ENCODE peak calls at places on chromosomes 16 and 17, in nine cellular contexts. One of them, this sample, is unnamed.

GRCh38 chr17:2776589-2777241 is 19.5 kb upstream of the RAP1GAP2 start:
- DNase-seq in astrocyte of the spinal cord: no peak
- DNase-seq in stomach: no peak
- DNase-seq in kidney: no peak
- DNase-seq in Caco-2: peak
- DNase-seq in uterus: no peak
- DNase-seq in neural progenitor cell: peak
- DNase-seq in AG04450: no peak
- DNase-seq in thoracic aorta: no peak
- DNase-seq in this sample: no peak

GRCh38 chr16:75774197-75774596 is 47.9 kb upstream of the CPHXL start:
- DNase-seq in astrocyte of the spinal cord: no peak
- DNase-seq in stomach: no peak
- DNase-seq in kidney: no peak
- DNase-seq in Caco-2: no peak
- DNase-seq in uterus: no peak
- DNase-seq in neural progenitor cell: no peak
- DNase-seq in AG04450: no peak
- DNase-seq in thoracic aorta: no peak
- DNase-seq in this sample: no peak

GRCh38 chr16:56332464-56333079 is 92.8 kb downstream of the AMFR start:
- DNase-seq in astrocyte of the spinal cord: peak
- DNase-seq in stomach: peak
- DNase-seq in kidney: peak
- DNase-seq in Caco-2: peak
- DNase-seq in uterus: peak
- DNase-seq in neural progenitor cell: peak
- DNase-seq in AG04450: no peak
- DNase-seq in thoracic aorta: no peak
- DNase-seq in this sample: no peak

GRCh38 chr17:164536-165235 is 16.8 kb downstream of the DOC2B start:
- DNase-seq in astrocyte of the spinal cord: peak
- DNase-seq in stomach: peak
- DNase-seq in kidney: no peak
- DNase-seq in Caco-2: peak
- DNase-seq in uterus: peak
- DNase-seq in neural progenitor cell: peak
- DNase-seq in AG04450: peak
- DNase-seq in thoracic aorta: no peak
- DNase-seq in this sample: no peak

GRCh38 chr17:32558328-32558955 is 71.6 kb downstream of the CDK5R1 start:
- DNase-seq in astrocyte of the spinal cord: no peak
- DNase-seq in stomach: no peak
- DNase-seq in kidney: no peak
- DNase-seq in Caco-2: no peak
- DNase-seq in uterus: no peak
- DNase-seq in neural progenitor cell: no peak
- DNase-seq in AG04450: no peak
- DNase-seq in thoracic aorta: no peak
- DNase-seq in this sample: no peak

GRCh38 chr16:53664724-53665345 is 38.8 kb downstream of the RPGRIP1L start:
- DNase-seq in astrocyte of the spinal cord: peak
- DNase-seq in stomach: no peak
- DNase-seq in kidney: no peak
- DNase-seq in Caco-2: no peak
- DNase-seq in uterus: no peak
- DNase-seq in neural progenitor cell: no peak
- DNase-seq in AG04450: peak
- DNase-seq in thoracic aorta: no peak
- DNase-seq in this sample: no peak

GRCh38 chr17:62014526-62014925 is 50.6 kb downstream of the MED13 start:
- DNase-seq in astrocyte of the spinal cord: peak
- DNase-seq in stomach: no peak
- DNase-seq in kidney: no peak
- DNase-seq in Caco-2: no peak
- DNase-seq in uterus: no peak
- DNase-seq in neural progenitor cell: no peak
- DNase-seq in AG04450: no peak
- DNase-seq in thoracic aorta: no peak
- DNase-seq in this sample: no peak

GRCh38 chr17:61076649-61077048 is 323.0 kb upstream of the TBX2 start:
- DNase-seq in astrocyte of the spinal cord: peak
- DNase-seq in stomach: no peak
- DNase-seq in kidney: no peak
- DNase-seq in Caco-2: no peak
- DNase-seq in uterus: no peak
- DNase-seq in neural progenitor cell: no peak
- DNase-seq in AG04450: no peak
- DNase-seq in thoracic aorta: no peak
- DNase-seq in this sample: no peak

GRCh38 chr16:85607331-85607765 is 5.8 kb upstream of the GSE1 start:
- DNase-seq in astrocyte of the spinal cord: no peak
- DNase-seq in stomach: peak
- DNase-seq in kidney: peak
- DNase-seq in Caco-2: no peak
- DNase-seq in uterus: no peak
- DNase-seq in neural progenitor cell: peak
- DNase-seq in AG04450: no peak
- DNase-seq in thoracic aorta: no peak
- DNase-seq in this sample: no peak

GRCh38 chr16:85607796-85608514 is 5.2 kb upstream of the GSE1 start:
- DNase-seq in astrocyte of the spinal cord: no peak
- DNase-seq in stomach: no peak
- DNase-seq in kidney: peak
- DNase-seq in Caco-2: no peak
- DNase-seq in uterus: no peak
- DNase-seq in neural progenitor cell: no peak
- DNase-seq in AG04450: no peak
- DNase-seq in thoracic aorta: no peak
- DNase-seq in this sample: no peak

GRCh38 chr16:85605912-85606841 is 6.9 kb upstream of the GSE1 start:
- DNase-seq in astrocyte of the spinal cord: no peak
- DNase-seq in stomach: peak
- DNase-seq in kidney: no peak
- DNase-seq in Caco-2: no peak
- DNase-seq in uterus: no peak
- DNase-seq in neural progenitor cell: no peak
- DNase-seq in AG04450: no peak
- DNase-seq in thoracic aorta: no peak
- DNase-seq in this sample: no peak

GRCh38 chr16:85608515-85608885 is 4.6 kb upstream of the GSE1 start:
- DNase-seq in astrocyte of the spinal cord: no peak
- DNase-seq in stomach: peak
- DNase-seq in kidney: no peak
- DNase-seq in Caco-2: peak
- DNase-seq in uterus: no peak
- DNase-seq in neural progenitor cell: no peak
- DNase-seq in AG04450: no peak
- DNase-seq in thoracic aorta: no peak
- DNase-seq in this sample: no peak

GRCh38 chr16:85606920-85607319 is 6.2 kb upstream of the GSE1 start:
- DNase-seq in astrocyte of the spinal cord: no peak
- DNase-seq in stomach: no peak
- DNase-seq in kidney: no peak
- DNase-seq in Caco-2: no peak
- DNase-seq in uterus: no peak
- DNase-seq in neural progenitor cell: no peak
- DNase-seq in AG04450: no peak
- DNase-seq in thoracic aorta: no peak
- DNase-seq in this sample: no peak
- H3K4me3 ChIP-seq in astrocyte of the spinal cord: no peak
- H3K4me3 ChIP-seq in stomach: peak
- H3K4me3 ChIP-seq in kidney: no peak
- H3K4me3 ChIP-seq in Caco-2: no peak
- H3K4me3 ChIP-seq in uterus: no peak
- H3K4me3 ChIP-seq in neural progenitor cell: peak
- H3K4me3 ChIP-seq in AG04450: no peak
- H3K4me3 ChIP-seq in thoracic aorta: no peak
- H3K4me3 ChIP-seq in this sample: no peak

GRCh38 chr16:30526137-30526822 is at the start of gene ZNF768:
- DNase-seq in astrocyte of the spinal cord: peak
- DNase-seq in stomach: no peak
- DNase-seq in kidney: peak
- DNase-seq in Caco-2: peak
- DNase-seq in uterus: peak
- DNase-seq in neural progenitor cell: peak
- DNase-seq in AG04450: no peak
- DNase-seq in thoracic aorta: no peak
- DNase-seq in this sample: no peak

GRCh38 chr16:30528799-30529457 is 2.6 kb upstream of the ZNF768 start:
- DNase-seq in astrocyte of the spinal cord: no peak
- DNase-seq in stomach: no peak
- DNase-seq in kidney: peak
- DNase-seq in Caco-2: no peak
- DNase-seq in uterus: no peak
- DNase-seq in neural progenitor cell: no peak
- DNase-seq in AG04450: no peak
- DNase-seq in thoracic aorta: no peak
- DNase-seq in this sample: no peak

GRCh38 chr16:30525844-30526136 is 576 bp downstream of the ZNF768 start:
- DNase-seq in astrocyte of the spinal cord: no peak
- DNase-seq in stomach: no peak
- DNase-seq in kidney: no peak
- DNase-seq in Caco-2: no peak
- DNase-seq in uterus: no peak
- DNase-seq in neural progenitor cell: no peak
- DNase-seq in AG04450: no peak
- DNase-seq in thoracic aorta: no peak
- DNase-seq in this sample: no peak

GRCh38 chr16:30527635-30528178 is 1.3 kb upstream of the ZNF768 start:
- DNase-seq in astrocyte of the spinal cord: no peak
- DNase-seq in stomach: peak
- DNase-seq in kidney: peak
- DNase-seq in Caco-2: no peak
- DNase-seq in uterus: no peak
- DNase-seq in neural progenitor cell: no peak
- DNase-seq in AG04450: no peak
- DNase-seq in thoracic aorta: no peak
- DNase-seq in this sample: no peak

DNA sequence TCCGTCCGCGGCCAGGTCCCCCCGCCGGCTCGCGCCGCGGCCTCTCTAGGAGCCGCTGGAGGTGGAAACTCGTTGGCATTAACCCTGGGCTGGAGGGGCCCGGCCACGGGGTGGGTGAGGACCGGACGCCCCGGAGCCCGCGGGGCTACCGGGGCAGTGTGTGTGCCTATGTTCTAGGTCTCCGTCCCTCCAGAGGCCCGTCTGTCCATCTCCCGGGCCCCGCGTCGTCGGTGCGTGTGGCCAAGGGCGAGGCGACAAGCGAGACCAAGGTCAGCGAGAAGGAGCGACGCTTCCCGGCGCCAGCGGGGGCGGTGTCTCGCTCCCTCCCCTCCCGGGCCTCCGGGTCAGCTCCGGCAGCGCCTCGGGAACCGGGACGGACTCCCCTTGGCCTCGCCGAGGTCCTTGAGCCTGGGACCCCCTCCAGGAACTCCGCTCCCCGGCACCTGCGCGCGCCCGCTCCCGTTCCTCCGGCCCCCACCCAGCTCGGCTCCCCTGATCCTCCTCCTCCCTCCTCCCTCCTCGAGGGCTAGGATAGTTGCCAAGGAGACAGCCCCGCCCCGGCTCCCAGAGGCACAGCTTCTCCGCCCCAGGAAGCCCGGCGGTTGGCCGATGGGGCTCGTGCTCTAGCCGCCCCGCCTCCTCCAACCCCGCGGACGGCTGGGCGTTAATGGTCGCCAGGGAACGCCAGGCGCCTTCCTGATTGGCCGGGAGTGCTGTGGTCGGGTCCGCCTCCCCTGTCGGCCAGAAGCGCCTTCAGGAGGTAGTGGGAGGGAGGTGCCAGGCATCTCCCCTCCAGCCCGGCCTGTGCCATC is 663 bp upstream of the ZNF768 start:
- DNase-seq in astrocyte of the spinal cord: peak
- DNase-seq in stomach: peak
- DNase-seq in kidney: peak
- DNase-seq in Caco-2: peak
- DNase-seq in uterus: peak
- DNase-seq in neural progenitor cell: peak
- DNase-seq in AG04450: peak
- DNase-seq in thoracic aorta: peak
- DNase-seq in this sample: peak
- TF ChIP-seq CTCF in astrocyte of the spinal cord: peak
- TF ChIP-seq CTCF in stomach: peak
- TF ChIP-seq CTCF in kidney: peak
- TF ChIP-seq CTCF in Caco-2: peak
- TF ChIP-seq CTCF in uterus: no peak
- TF ChIP-seq CTCF in neural progenitor cell: peak
- TF ChIP-seq CTCF in AG04450: peak
- TF ChIP-seq CTCF in thoracic aorta: peak
- TF ChIP-seq CTCF in this sample: peak

GRCh38 chr16:4936181-4936990 is 562 bp downstream of the PPL start:
- DNase-seq in astrocyte of the spinal cord: no peak
- DNase-seq in stomach: peak
- DNase-seq in kidney: peak
- DNase-seq in Caco-2: peak
- DNase-seq in uterus: peak
- DNase-seq in neural progenitor cell: peak
- DNase-seq in AG04450: no peak
- DNase-seq in thoracic aorta: no peak
- DNase-seq in this sample: no peak

GRCh38 chr16:4936991-4937781 is at the start of gene PPL:
- DNase-seq in astrocyte of the spinal cord: no peak
- DNase-seq in stomach: peak
- DNase-seq in kidney: peak
- DNase-seq in Caco-2: peak
- DNase-seq in uterus: peak
- DNase-seq in neural progenitor cell: peak
- DNase-seq in AG04450: no peak
- DNase-seq in thoracic aorta: no peak
- DNase-seq in this sample: no peak

GRCh38 chr16:4938683-4939030 is 1.7 kb upstream of the PPL start:
- DNase-seq in astrocyte of the spinal cord: no peak
- DNase-seq in stomach: no peak
- DNase-seq in kidney: no peak
- DNase-seq in Caco-2: no peak
- DNase-seq in uterus: no peak
- DNase-seq in neural progenitor cell: no peak
- DNase-seq in AG04450: no peak
- DNase-seq in thoracic aorta: no peak
- DNase-seq in this sample: no peak

GRCh38 chr16:4940719-4941118 is 3.8 kb upstream of the PPL start:
- DNase-seq in astrocyte of the spinal cord: no peak
- DNase-seq in stomach: no peak
- DNase-seq in kidney: no peak
- DNase-seq in Caco-2: no peak
- DNase-seq in uterus: no peak
- DNase-seq in neural progenitor cell: no peak
- DNase-seq in AG04450: no peak
- DNase-seq in thoracic aorta: no peak
- DNase-seq in this sample: no peak

GRCh38 chr16:4937782-4938682 is 1.1 kb upstream of the PPL start:
- DNase-seq in astrocyte of the spinal cord: no peak
- DNase-seq in stomach: no peak
- DNase-seq in kidney: no peak
- DNase-seq in Caco-2: no peak
- DNase-seq in uterus: no peak
- DNase-seq in neural progenitor cell: no peak
- DNase-seq in AG04450: no peak
- DNase-seq in thoracic aorta: no peak
- DNase-seq in this sample: no peak
- H3K4me3 ChIP-seq in astrocyte of the spinal cord: no peak
- H3K4me3 ChIP-seq in stomach: no peak
- H3K4me3 ChIP-seq in kidney: peak
- H3K4me3 ChIP-seq in Caco-2: peak
- H3K4me3 ChIP-seq in uterus: peak
- H3K4me3 ChIP-seq in neural progenitor cell: peak
- H3K4me3 ChIP-seq in AG04450: no peak
- H3K4me3 ChIP-seq in thoracic aorta: no peak
- H3K4me3 ChIP-seq in this sample: no peak

GRCh38 chr17:67137026-67137370 is 92.6 kb downstream of the CACNG1 start:
- DNase-seq in astrocyte of the spinal cord: no peak
- DNase-seq in stomach: no peak
- DNase-seq in kidney: no peak
- DNase-seq in Caco-2: no peak
- DNase-seq in uterus: no peak
- DNase-seq in neural progenitor cell: no peak
- DNase-seq in AG04450: no peak
- DNase-seq in thoracic aorta: no peak
- DNase-seq in this sample: no peak

GRCh38 chr17:67138392-67138791 is 94.0 kb downstream of the CACNG1 start:
- DNase-seq in astrocyte of the spinal cord: no peak
- DNase-seq in stomach: no peak
- DNase-seq in kidney: no peak
- DNase-seq in Caco-2: no peak
- DNase-seq in uterus: no peak
- DNase-seq in neural progenitor cell: no peak
- DNase-seq in AG04450: no peak
- DNase-seq in thoracic aorta: no peak
- DNase-seq in this sample: no peak

GRCh38 chr17:67137860-67138259 is 93.5 kb downstream of the CACNG1 start:
- DNase-seq in astrocyte of the spinal cord: no peak
- DNase-seq in stomach: no peak
- DNase-seq in kidney: no peak
- DNase-seq in Caco-2: no peak
- DNase-seq in uterus: no peak
- DNase-seq in neural progenitor cell: no peak
- DNase-seq in AG04450: no peak
- DNase-seq in thoracic aorta: no peak
- DNase-seq in this sample: no peak

GRCh38 chr17:67139289-67139688 is 94.9 kb downstream of the CACNG1 start:
- DNase-seq in astrocyte of the spinal cord: no peak
- DNase-seq in stomach: no peak
- DNase-seq in kidney: no peak
- DNase-seq in Caco-2: no peak
- DNase-seq in uterus: no peak
- DNase-seq in neural progenitor cell: no peak
- DNase-seq in AG04450: no peak
- DNase-seq in thoracic aorta: no peak
- DNase-seq in this sample: no peak

DNA sequence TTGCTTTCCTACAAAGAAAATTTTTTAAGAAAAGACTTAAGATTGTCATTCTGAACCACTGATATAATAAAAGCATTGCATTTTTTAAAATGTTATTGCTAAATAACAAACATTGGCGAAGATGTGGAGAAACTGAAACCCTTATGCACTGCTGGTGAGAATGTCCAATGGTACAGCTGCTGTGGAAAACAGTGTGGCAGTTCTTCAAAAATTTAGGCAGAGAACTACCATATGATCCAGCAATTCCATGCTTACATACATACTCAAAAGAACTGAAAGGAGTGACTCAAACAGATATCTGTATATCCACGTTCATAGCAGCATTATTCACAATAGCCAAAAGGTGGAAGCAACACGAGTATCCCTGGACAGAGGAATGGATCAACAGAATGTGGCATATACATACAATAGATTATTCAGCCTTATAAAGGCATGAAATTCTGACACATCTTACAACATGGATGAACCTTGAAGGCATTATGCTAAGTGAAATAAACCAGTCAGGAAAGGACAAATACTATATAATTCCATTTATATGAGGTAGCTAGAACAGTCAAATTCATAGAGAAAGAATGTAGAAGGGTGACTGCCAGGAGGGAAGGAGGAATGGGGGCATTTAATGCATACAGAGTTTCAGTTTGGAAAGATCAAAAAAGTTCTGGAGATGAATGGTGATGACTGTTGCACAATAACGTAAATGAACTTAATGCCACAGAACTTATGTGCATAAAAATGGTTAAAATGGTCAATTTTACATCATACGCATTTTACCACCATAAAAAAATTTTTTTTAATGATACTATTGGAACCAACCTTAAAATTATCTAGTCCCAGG is 92.1 kb downstream of the CACNG1 start:
- DNase-seq in astrocyte of the spinal cord: no peak
- DNase-seq in stomach: no peak
- DNase-seq in kidney: no peak
- DNase-seq in Caco-2: no peak
- DNase-seq in uterus: no peak
- DNase-seq in neural progenitor cell: no peak
- DNase-seq in AG04450: no peak
- DNase-seq in thoracic aorta: no peak
- DNase-seq in this sample: no peak
- TF ChIP-seq CTCF in astrocyte of the spinal cord: no peak
- TF ChIP-seq CTCF in stomach: no peak
- TF ChIP-seq CTCF in kidney: no peak
- TF ChIP-seq CTCF in Caco-2: no peak
- TF ChIP-seq CTCF in uterus: no peak
- TF ChIP-seq CTCF in neural progenitor cell: no peak
- TF ChIP-seq CTCF in AG04450: no peak
- TF ChIP-seq CTCF in thoracic aorta: no peak
- TF ChIP-seq CTCF in this sample: no peak